ENCODE peak calls at places on chromosomes 5 and 9, in eight cellular contexts. W is cardiac muscle cell; D is psoas muscle; T is IMR-90; V is CD8-positive, alpha-beta T cell; R is left ventricle myocardium inferior; O is CD4-positive, alpha-beta memory T cell; B is heart right ventricle. A is an unnamed sample. For H3K9me3, the result is how much of the 10 kb centered on the place peaks cover.

GRCh38 chr9:75664597-75664996 is 225.9 kb upstream of the PCSK5 start:
- DNase-seq in W (no peak), D (no peak), T (no peak), V (no peak), R (no peak), O (no peak), B (no peak), A (no peak)

GRCh38 chr5:61401726-61402125 is 69.7 kb downstream of the ZSWIM6 start:
- DNase-seq in W (peak), D (no peak), T (peak), V (no peak), R (no peak), O (no peak), B (peak), A (no peak)

GRCh38 chr9:129160712-129161533 is 17.1 kb downstream of the IER5L start:
- DNase-seq in W (peak), D (no peak), T (peak), V (no peak), R (no peak), O (no peak), B (no peak), A (no peak)

GRCh38 chr9:137422668-137423000 is 328 bp downstream of the EXD3 start:
- DNase-seq in W (peak), D (no peak), T (no peak), V (no peak), R (peak), O (no peak), B (no peak), A (no peak)

GRCh38 chr5:77869115-77869798 is 93.1 kb upstream of the TBCA start:
- DNase-seq in W (no peak), D (no peak), T (no peak), V (no peak), R (no peak), O (no peak), B (no peak), A (no peak)

GRCh38 chr5:102853680-102854079 is 98.6 kb downstream of the PAM start:
- DNase-seq in W (no peak), D (no peak), T (no peak), V (no peak), R (no peak), O (no peak), B (no peak), A (no peak)

GRCh38 chr9:125153712-125154367 is 10.5 kb upstream of the SCAI start:
- DNase-seq in W (no peak), D (no peak), T (no peak), V (no peak), R (no peak), O (no peak), B (no peak), A (no peak)

GRCh38 chr5:127260686-127261085 is 29.9 kb upstream of the MEGF10 start:
- DNase-seq in W (no peak), D (no peak), T (no peak), V (no peak), R (no peak), O (no peak), B (no peak), A (no peak)

GRCh38 chr9:136488247-136489214 is 5.7 kb upstream of the SEC16A start:
- DNase-seq in W (peak), D (peak), T (peak), V (peak), R (peak), O (peak), B (peak), A (peak)

GRCh38 chr9:94870793-94871558 is 144.5 kb downstream of the AOPEP start:
- DNase-seq in W (no peak), D (peak), T (no peak), V (peak), R (peak), O (peak), B (peak), A (peak)

GRCh38 chr5:160450164-160450932 is 28.7 kb downstream of the PTTG1 start:
- DNase-seq in W (peak), D (no peak), T (no peak), V (no peak), R (no peak), O (no peak), B (no peak), A (no peak)

GRCh38 chr5:145531038-145531734 is 304.0 kb downstream of the PRELID2 start:
- DNase-seq in W (peak), D (no peak), T (peak), V (no peak), R (no peak), O (no peak), B (no peak), A (no peak)

GRCh38 chr9:124010665-124011321 is 775 bp upstream of the LHX2 start:
- DNase-seq in W (peak), D (no peak), T (no peak), V (no peak), R (peak), O (no peak), B (no peak), A (no peak)

GRCh38 chr9:14141736-14142135 is 172.2 kb downstream of the NFIB start:
- DNase-seq in W (no peak), D (no peak), T (no peak), V (no peak), R (no peak), O (no peak), B (no peak), A (no peak)

GRCh38 chr5:181221105-181221791 is 1.8 kb upstream of the TRIM41 start:
- DNase-seq in W (no peak), D (no peak), T (no peak), V (no peak), R (no peak), O (peak), B (no peak), A (peak)

GRCh38 chr9:110426052-110426709 is 88.5 kb upstream of the TXNDC8 start:
- DNase-seq in W (peak), D (no peak), T (peak), V (no peak), R (no peak), O (no peak), B (no peak), A (no peak)

GRCh38 chr5:77761606-77762005 is 14.5 kb downstream of the TBCA start:
- DNase-seq in W (no peak), D (no peak), T (no peak), V (no peak), R (no peak), O (no peak), B (no peak), A (no peak)

GRCh38 chr9:111178361-111179043 is 140.2 kb upstream of the LPAR1 start:
- DNase-seq in W (peak), D (no peak), T (peak), V (no peak), R (no peak), O (no peak), B (no peak), A (no peak)

GRCh38 chr5:27906481-27906880 is 868.1 kb upstream of the CDH9 start:
- DNase-seq in W (no peak), D (no peak), T (no peak), V (no peak), R (no peak), O (no peak), B (no peak), A (no peak)

GRCh38 chr9:131448818-131449217 is 53.9 kb upstream of the POMT1 start:
- DNase-seq in W (no peak), D (no peak), T (no peak), V (no peak), R (no peak), O (no peak), B (no peak), A (no peak)

GRCh38 chr9:111948958-111949357 is 52.3 kb downstream of the UGCG start:
- DNase-seq in W (no peak), D (no peak), T (peak), V (no peak), R (no peak), O (no peak), B (no peak), A (no peak)

GRCh38 chr5:155735388-155735787 is 591.6 kb upstream of the SGCD start:
- DNase-seq in W (no peak), D (peak), T (no peak), V (no peak), R (peak), O (no peak), B (peak), A (no peak)

GRCh38 chr5:11683666-11684065 is 220.6 kb downstream of the CTNND2 start:
- DNase-seq in W (no peak), D (no peak), T (no peak), V (no peak), R (peak), O (no peak), B (peak), A (no peak)

GRCh38 chr5:1720396-1721110 is 79.1 kb downstream of the MRPL36 start:
- DNase-seq in W (no peak), D (no peak), T (no peak), V (no peak), R (no peak), O (no peak), B (no peak), A (no peak)

GRCh38 chr5:7850533-7851239 is at the start of gene CFAP90:
- DNase-seq in W (peak), D (peak), T (peak), V (no peak), R (peak), O (peak), B (peak), A (peak)

GRCh38 chr5:141427783-141428426 is 2.4 kb upstream of the PCDHGA12 start:
- DNase-seq in W (no peak), D (no peak), T (no peak), V (no peak), R (no peak), O (no peak), B (no peak), A (no peak)
- H3K9me3 ChIP-seq in W (under half), D (under half), T (under half), V (under half), R (half or more), O (under half), B (under half), A (under half)

DNA sequence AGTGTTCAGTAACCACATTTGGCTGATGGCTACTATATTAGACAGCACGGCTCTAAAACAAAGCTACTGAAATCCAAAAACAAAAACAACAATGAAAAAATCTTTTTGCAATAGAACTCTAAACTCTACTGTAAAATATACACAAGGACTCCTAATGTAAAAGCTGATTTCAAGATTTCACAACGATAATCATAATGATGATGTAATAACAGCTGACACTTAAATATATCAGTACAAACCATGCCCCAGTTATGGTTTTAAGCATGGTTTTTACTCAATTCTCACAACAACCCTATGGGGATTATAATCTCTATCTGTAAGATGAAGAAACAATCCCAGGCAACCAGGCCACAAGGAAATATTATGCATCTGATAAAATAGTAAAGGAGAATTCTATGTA is 3.3 kb downstream of the ZNF300 start:
- DNase-seq in W (no peak), D (no peak), T (no peak), V (no peak), R (no peak), O (no peak), B (no peak), A (no peak)
- H3K9me3 ChIP-seq in W (under half), D (half or more), T (under half), V (under half), R (half or more), O (under half), B (under half), A (under half)

GRCh38 chr5:174335682-174336364 is 290.3 kb downstream of the NSG2 start:
- DNase-seq in W (no peak), D (no peak), T (no peak), V (no peak), R (no peak), O (no peak), B (no peak), A (no peak)
- H3K9me3 ChIP-seq in W (under half), D (under half), T (under half), V (under half), R (under half), O (under half), B (under half), A (under half)

GRCh38 chr5:178429156-178429468 is 161.1 kb downstream of the COL23A1 start:
- DNase-seq in W (no peak), D (no peak), T (no peak), V (no peak), R (no peak), O (no peak), B (no peak), A (no peak)

GRCh38 chr5:178431063-178431776 is 159.0 kb downstream of the COL23A1 start:
- DNase-seq in W (no peak), D (no peak), T (no peak), V (no peak), R (no peak), O (no peak), B (no peak), A (no peak)

GRCh38 chr5:178429541-178430186 is 160.5 kb downstream of the COL23A1 start:
- DNase-seq in W (no peak), D (no peak), T (no peak), V (no peak), R (no peak), O (no peak), B (no peak), A (no peak)

GRCh38 chr5:178431777-178432155 is 158.4 kb downstream of the COL23A1 start:
- DNase-seq in W (no peak), D (no peak), T (peak), V (no peak), R (no peak), O (no peak), B (no peak), A (no peak)

DNA sequence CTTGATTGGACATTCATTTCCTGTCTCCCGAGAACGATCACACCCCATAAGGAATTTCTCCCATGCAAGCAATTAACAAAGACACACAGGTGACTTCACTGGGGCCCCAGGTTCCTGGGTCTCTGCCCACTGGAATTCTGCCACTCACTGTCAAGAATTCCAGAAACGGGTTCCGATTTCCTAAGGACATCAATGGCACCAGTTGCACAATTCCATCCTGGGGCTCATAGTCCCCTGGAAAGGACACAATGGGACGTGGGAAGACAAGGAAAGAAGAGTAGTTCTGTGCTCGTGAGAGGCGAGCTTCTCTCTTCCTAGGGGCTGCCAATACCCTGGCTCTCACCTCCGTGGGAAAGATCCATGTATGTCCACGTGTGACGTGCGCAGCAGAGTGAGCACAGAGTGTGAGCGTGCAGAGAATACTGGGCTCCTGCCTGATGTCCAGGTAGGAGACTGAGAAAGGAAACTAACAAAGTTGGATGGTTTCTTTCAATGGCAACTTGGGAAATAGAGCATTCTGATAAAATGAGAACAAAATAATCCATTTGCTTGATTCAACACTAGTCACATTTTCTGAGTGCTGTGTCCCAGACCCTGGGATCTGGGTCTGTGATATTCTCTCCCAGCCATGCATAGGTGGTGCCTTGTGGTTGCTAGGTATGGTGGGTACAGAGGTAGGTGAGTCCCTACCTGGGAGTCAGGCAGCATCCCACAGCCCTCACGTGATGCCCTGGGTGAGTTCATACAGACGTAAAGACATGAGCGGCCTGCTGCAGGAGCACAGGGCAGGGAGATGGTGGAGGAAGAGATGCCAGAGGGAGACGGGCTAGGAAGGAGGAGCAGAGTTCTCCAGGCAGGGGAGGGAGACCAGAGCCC is 159.8 kb downstream of the COL23A1 start:
- DNase-seq in W (no peak), D (no peak), T (no peak), V (no peak), R (no peak), O (no peak), B (no peak), A (no peak)
- H3K9me3 ChIP-seq in W (under half), D (under half), T (under half), V (under half), R (under half), O (under half), B (under half), A (under half)

GRCh38 chr9:135281151-135281550 is 193.7 kb downstream of the OLFM1 start:
- DNase-seq in W (no peak), D (no peak), T (no peak), V (no peak), R (no peak), O (no peak), B (no peak), A (no peak)

GRCh38 chr9:135280666-135281065 is 193.2 kb downstream of the OLFM1 start:
- DNase-seq in W (no peak), D (no peak), T (no peak), V (no peak), R (no peak), O (no peak), B (no peak), A (no peak)

GRCh38 chr9:135282001-135282731 is 194.7 kb downstream of the OLFM1 start:
- DNase-seq in W (peak), D (peak), T (no peak), V (no peak), R (peak), O (no peak), B (peak), A (no peak)

GRCh38 chr9:135282808-135283207 is 195.3 kb downstream of the OLFM1 start:
- DNase-seq in W (no peak), D (peak), T (no peak), V (no peak), R (no peak), O (no peak), B (no peak), A (no peak)

DNA sequence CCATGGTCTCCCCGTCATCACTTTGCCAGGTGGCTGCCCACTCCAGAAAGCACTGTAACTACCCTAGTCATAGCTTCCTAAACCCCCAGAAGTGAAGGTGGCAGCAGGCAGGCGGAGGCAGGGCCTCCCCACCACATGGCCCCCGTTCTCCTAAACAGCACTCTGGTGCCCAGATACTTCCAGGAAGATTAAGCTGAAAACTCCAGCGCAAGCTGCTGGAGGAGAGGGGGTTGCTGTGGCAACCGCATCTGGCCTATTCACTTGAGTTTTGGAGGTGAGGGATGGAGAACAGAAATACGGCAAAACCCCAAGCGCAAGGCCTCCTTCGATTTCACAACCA is 194.2 kb downstream of the OLFM1 start:
- DNase-seq in W (no peak), D (no peak), T (no peak), V (no peak), R (no peak), O (no peak), B (no peak), A (no peak)
- H3K9me3 ChIP-seq in W (under half), D (under half), T (under half), V (under half), R (under half), O (under half), B (under half), A (under half)

GRCh38 chr5:94057655-94058054 is 316.3 kb upstream of the POU5F2 start:
- DNase-seq in W (no peak), D (no peak), T (no peak), V (no peak), R (no peak), O (no peak), B (no peak), A (no peak)
- H3K9me3 ChIP-seq in W (under half), D (under half), T (under half), V (under half), R (under half), O (under half), B (under half), A (under half)

DNA sequence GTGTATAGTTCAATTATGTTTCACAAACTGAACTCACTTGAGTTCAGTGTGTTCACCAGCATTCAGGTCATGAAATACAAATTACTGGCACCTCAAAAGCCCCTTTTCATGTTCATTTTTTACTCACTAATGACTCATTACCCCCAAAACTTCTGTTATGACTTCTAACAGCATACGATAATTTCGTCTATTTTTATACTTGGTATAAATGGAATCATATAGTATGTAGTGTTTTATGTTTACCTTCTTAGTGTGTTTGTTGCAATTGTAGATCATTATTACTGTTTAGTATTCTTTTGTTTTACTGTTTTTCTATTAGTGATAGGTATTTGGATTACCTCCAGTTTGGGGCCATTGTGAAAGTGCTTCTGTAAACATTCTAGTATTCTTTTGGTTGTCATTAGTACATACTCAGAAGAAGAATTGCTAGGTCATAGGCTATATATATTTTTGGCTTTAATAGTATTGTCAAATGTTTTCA is 33.4 kb downstream of the DDX4 start:
- DNase-seq in W (peak), D (no peak), T (no peak), V (no peak), R (no peak), O (no peak), B (no peak), A (no peak)
- H3K9me3 ChIP-seq in W (under half), D (under half), T (under half), V (under half), R (under half), O (under half), B (under half), A (under half)

GRCh38 chr9:2170737-2171136 is 155.6 kb downstream of the SMARCA2 start:
- DNase-seq in W (no peak), D (no peak), T (no peak), V (no peak), R (no peak), O (no peak), B (no peak), A (no peak)
- H3K9me3 ChIP-seq in W (under half), D (under half), T (under half), V (under half), R (under half), O (under half), B (under half), A (under half)

A was measured in T-helper 17 cell.